ENCODE peak calls at places on chromosomes 13 and 19, in five cellular contexts. F is sigmoid colon, R is heart left ventricle, M is thyroid gland, B is NCI-H226. X is an unnamed sample.

GRCh38 chr13:40333238-40333637 is 333.2 kb downstream of the FOXO1 start:
- DNase-seq in F (no peak), R (no peak), M (no peak), B (no peak), X (no peak)

GRCh38 chr19:38266981-38267597 is 2.7 kb downstream of the SPINT2 start:
- DNase-seq in F (no peak), R (no peak), M (peak), B (peak), X (no peak)

GRCh38 chr19:17235618-17236413 is 9.8 kb downstream of the OCEL1 start:
- DNase-seq in F (peak), R (peak), M (peak), B (peak), X (peak)

GRCh38 chr19:5090780-5091575 is 122.1 kb downstream of the KDM4B start:
- DNase-seq in F (peak), R (peak), M (peak), B (no peak), X (no peak)

GRCh38 chr19:51632126-51632525 is 1.9 kb upstream of the SIGLEC5 start:
- DNase-seq in F (no peak), R (no peak), M (no peak), B (no peak), X (no peak)

GRCh38 chr19:695350-695949 is at the start of gene PRSS57:
- DNase-seq in F (no peak), R (no peak), M (no peak), B (no peak), X (no peak)

GRCh38 chr19:18023596-18024212 is 15.7 kb downstream of the ARRDC2 start:
- DNase-seq in F (peak), R (peak), M (peak), B (no peak), X (peak)

GRCh38 chr19:35430382-35431146 is 17.5 kb upstream of the FFAR2 start:
- DNase-seq in F (no peak), R (no peak), M (no peak), B (no peak), X (no peak)

GRCh38 chr13:110197041-110197440 is 109.9 kb downstream of the COL4A1 start:
- DNase-seq in F (no peak), R (no peak), M (no peak), B (no peak), X (peak)

GRCh38 chr13:90713436-90714133 is 633.9 kb upstream of the MIR17HG start:
- DNase-seq in F (no peak), R (no peak), M (no peak), B (no peak), X (no peak)

GRCh38 chr19:17058236-17058635 is 17.0 kb downstream of the HAUS8 start:
- DNase-seq in F (no peak), R (no peak), M (no peak), B (no peak), X (no peak)

GRCh38 chr13:48828962-48829405 is 146.7 kb upstream of the FNDC3A start:
- DNase-seq in F (no peak), R (no peak), M (no peak), B (peak), X (no peak)

GRCh38 chr19:17933414-17934129 is 757 bp downstream of the CCDC124 start:
- DNase-seq in F (no peak), R (no peak), M (no peak), B (no peak), X (no peak)

GRCh38 chr19:16587031-16588023 is 15.1 kb upstream of the SLC35E1 start:
- DNase-seq in F (no peak), R (no peak), M (peak), B (no peak), X (peak)

GRCh38 chr13:43269037-43269476 is 245.7 kb downstream of the DNAJC15 start:
- DNase-seq in F (peak), R (peak), M (no peak), B (peak), X (no peak)

GRCh38 chr13:44026194-44026593 is 146.5 kb downstream of the LACC1 start:
- DNase-seq in F (no peak), R (no peak), M (no peak), B (no peak), X (no peak)

GRCh38 chr19:7848779-7849457 is 18.9 kb downstream of the EVI5L start:
- DNase-seq in F (no peak), R (peak), M (no peak), B (no peak), X (no peak)

GRCh38 chr13:97324115-97324514 is 102.0 kb downstream of the MBNL2 start:
- DNase-seq in F (no peak), R (no peak), M (no peak), B (no peak), X (no peak)

GRCh38 chr19:1219786-1220451 is 14.3 kb downstream of the STK11 start:
- DNase-seq in F (no peak), R (no peak), M (no peak), B (no peak), X (no peak)

GRCh38 chr13:63421113-63421512 is 2005.5 kb upstream of the PCDH20 start:
- DNase-seq in F (no peak), R (no peak), M (no peak), B (no peak), X (no peak)

GRCh38 chr19:1992759-1993260 is 22.7 kb downstream of the BTBD2 start:
- DNase-seq in F (peak), R (no peak), M (no peak), B (no peak), X (no peak)

GRCh38 chr13:20823071-20823470 is 49.3 kb upstream of the EEF1AKMT1 start:
- DNase-seq in F (no peak), R (no peak), M (no peak), B (no peak), X (no peak)

GRCh38 chr13:113802090-113802531 is 43.1 kb downstream of the TMEM255B start:
- DNase-seq in F (peak), R (no peak), M (no peak), B (peak), X (no peak)

GRCh38 chr13:47932953-47933687 is 68.0 kb downstream of the SUCLA2 start:
- DNase-seq in F (no peak), R (no peak), M (no peak), B (no peak), X (no peak)

X was measured in cardiac septum.